ENCODE peak calls at places on chromosomes 3 and 15, in five cellular contexts. W is Peyer's patch, I is HCT116, N is stomach, Y is ovary. M is an unnamed sample.

GRCh38 chr15:73799466-73799865 is 46.3 kb upstream of the INSYN1 start:
- DNase-seq in I (no peak), N (no peak), W (no peak), Y (no peak), M (no peak)

GRCh38 chr3:194572131-194572789 is 61.0 kb downstream of the TMEM44 start:
- DNase-seq in Y (no peak), W (peak; percentile 57), N (no peak), I (no peak), M (peak; percentile 51)

GRCh38 chr15:83292317-83292716 is 7.9 kb upstream of the BNC1 start:
- DNase-seq in I (no peak), W (no peak), N (no peak), Y (no peak), M (no peak)

GRCh38 chr3:149942409-149942808 is 28.3 kb downstream of the PFN2 start:
- DNase-seq in I (no peak), Y (no peak), W (no peak), N (no peak), M (no peak)

GRCh38 chr3:32097768-32098167 is 8.7 kb upstream of the GPD1L start:
- DNase-seq in N (no peak), I (no peak), W (no peak), Y (no peak), M (no peak)

GRCh38 chr3:119323401-119324107 is 29.4 kb downstream of the ARHGAP31 start:
- DNase-seq in I (no peak), N (no peak), Y (no peak), W (peak; percentile 61), M (no peak)

GRCh38 chr3:37949866-37950265 is 40.7 kb upstream of the VILL start:
- DNase-seq in N (no peak), Y (no peak), W (no peak), I (no peak), M (peak; percentile 72)

GRCh38 chr3:29555590-29555989 is 274.7 kb downstream of the RBMS3 start:
- DNase-seq in W (no peak), N (no peak), I (no peak), Y (no peak), M (no peak)

GRCh38 chr15:71485094-71485693 is 325.2 kb upstream of the NR2E3 start:
- DNase-seq in N (no peak), I (no peak), W (no peak), Y (no peak), M (no peak)

GRCh38 chr3:15299036-15299435 is 33.4 kb downstream of the SH3BP5 start:
- DNase-seq in N (no peak), W (peak; percentile 42), I (no peak), Y (no peak), M (peak; percentile 82)

GRCh38 chr15:66126057-66126855 is 127.3 kb downstream of the MEGF11 start:
- DNase-seq in W (no peak), N (no peak), I (no peak), Y (no peak), M (no peak)

GRCh38 chr3:98690876-98691275 is 72.3 kb upstream of the ST3GAL6 start:
- DNase-seq in Y (no peak), W (no peak), N (no peak), I (no peak), M (no peak)

GRCh38 chr15:66388057-66388363 is 1.3 kb downstream of the MAP2K1 start:
- DNase-seq in W (no peak), N (no peak), I (no peak), Y (no peak), M (no peak)

GRCh38 chr3:175411405-175411804 is 552.3 kb downstream of the NAALADL2 start:
- DNase-seq in I (no peak), N (no peak), W (no peak), Y (no peak), M (no peak)

GRCh38 chr15:26848498-26848897 is 18.4 kb upstream of the GABRA5 start:
- DNase-seq in Y (no peak), W (no peak), N (no peak), I (no peak), M (no peak)

GRCh38 chr15:26854435-26854834 is 12.4 kb upstream of the GABRA5 start:
- DNase-seq in N (no peak), Y (no peak), I (no peak), W (no peak), M (no peak)

GRCh38 chr15:26852980-26853379 is 13.9 kb upstream of the GABRA5 start:
- DNase-seq in W (no peak), I (no peak), Y (no peak), N (no peak), M (no peak)
- TF ChIP-seq POLR2A in W (no peak), I (no peak), Y (no peak), N (no peak), M (no peak)

GRCh38 chr15:79957741-79958140 is 13.3 kb downstream of the BCL2A1 start:
- DNase-seq in Y (no peak), W (no peak), N (no peak), I (no peak), M (no peak)

GRCh38 chr15:79964232-79964820 is 6.7 kb downstream of the BCL2A1 start:
- DNase-seq in I (no peak), W (no peak), N (no peak), Y (no peak), M (no peak)

GRCh38 chr15:79965836-79966630 is 5.0 kb downstream of the BCL2A1 start:
- DNase-seq in I (no peak), N (no peak), W (no peak), Y (no peak), M (no peak)

GRCh38 chr15:79960502-79961217 is 10.3 kb downstream of the BCL2A1 start:
- DNase-seq in W (no peak), N (no peak), Y (no peak), I (no peak), M (no peak)

DNA sequence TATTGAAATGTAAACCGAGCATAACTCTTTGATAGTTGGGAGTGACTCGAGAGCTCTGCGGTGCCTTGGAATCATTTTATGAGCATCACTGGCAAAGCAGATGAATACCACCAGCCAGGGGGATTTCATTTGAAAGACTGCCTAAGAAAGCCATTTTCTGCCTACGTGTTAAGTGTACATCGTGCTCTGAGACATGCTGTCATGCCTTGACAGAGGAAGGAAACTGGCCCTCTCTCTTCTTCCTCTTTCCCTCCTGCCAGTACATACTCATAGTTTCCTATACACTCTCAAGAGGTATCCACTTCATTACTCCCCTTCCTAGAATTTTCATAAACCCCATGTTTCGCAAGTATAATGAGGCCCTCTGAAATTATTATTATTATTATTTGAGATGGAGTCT is 8.8 kb downstream of the BCL2A1 start:
- DNase-seq in W (no peak), N (no peak), I (no peak), Y (no peak), M (no peak)
- H3K4me3 ChIP-seq in W (no peak overlapping the region), N (no peak overlapping the region), I (no peak overlapping the region), Y (no peak overlapping the region), M (no peak overlapping the region)

DNA sequence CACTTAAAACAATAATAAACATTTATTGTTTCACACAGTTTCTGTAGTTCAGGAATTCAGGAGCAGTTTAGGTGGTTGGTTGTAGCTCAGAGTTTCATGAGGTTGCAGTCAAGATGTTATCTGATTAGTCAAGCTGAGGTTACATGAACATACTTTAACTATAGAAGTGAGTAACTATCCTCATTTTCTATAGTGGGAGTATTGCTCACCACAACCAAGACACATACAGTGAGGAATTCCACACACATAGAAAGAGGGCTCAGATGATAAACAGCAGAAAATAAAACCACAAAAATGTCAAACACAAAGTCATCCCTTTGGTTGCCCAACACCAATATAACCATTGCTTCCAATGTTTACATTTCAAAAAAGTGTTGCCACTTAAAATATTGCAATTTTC is 13.6 kb downstream of the SCN11A start:
- DNase-seq in W (no peak), Y (no peak), N (no peak), I (no peak), M (no peak)
- TF ChIP-seq POLR2A in W (no peak), Y (no peak), N (no peak), I (no peak), M (no peak)

GRCh38 chr3:12544652-12545472 is 437 bp downstream of the MKRN2OS start:
- DNase-seq in W (no peak), Y (no peak), N (no peak), I (no peak), M (no peak)
- H3K4me3 ChIP-seq in W (no peak overlapping the region), Y (no peak overlapping the region), N (peak overlapping the region; percentile 37), I (peak overlapping the region; percentile 22), M (no peak overlapping the region)

DNA sequence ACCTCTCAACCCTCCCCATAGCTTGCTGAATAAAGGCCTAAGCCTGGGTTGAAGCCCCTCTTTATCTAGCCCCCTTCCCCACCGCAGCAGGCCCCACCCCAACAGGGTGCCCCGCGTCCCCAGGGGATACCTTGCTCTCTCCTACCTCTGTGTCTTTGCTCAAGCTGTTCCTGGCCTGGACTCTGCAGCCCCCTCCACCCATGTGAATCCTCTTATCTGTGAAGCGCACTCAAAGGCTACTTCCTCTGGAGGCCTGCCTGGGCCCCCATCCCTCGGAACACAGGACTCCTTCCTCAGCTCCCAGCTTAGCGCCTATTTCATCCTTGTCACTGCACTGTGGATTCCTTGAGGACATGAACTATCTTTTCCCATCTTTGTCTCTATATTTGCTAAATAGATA is 61.4 kb upstream of the HERC1 start:
- DNase-seq in W (no peak), Y (no peak), I (no peak), N (no peak), M (no peak)
- TF ChIP-seq POLR2A in W (no peak), Y (no peak), I (no peak), N (no peak), M (no peak)

GRCh38 chr3:138433892-138434275 is 532 bp upstream of the ESYT3 start:
- DNase-seq in I (no peak), W (no peak), N (no peak), Y (no peak), M (no peak)

GRCh38 chr3:138434875-138435772 is 708 bp downstream of the ESYT3 start:
- DNase-seq in N (no peak), I (no peak), W (no peak), Y (no peak), M (no peak)

GRCh38 chr3:138434276-138434874 is at the start of gene ESYT3:
- DNase-seq in I (no peak), W (peak; percentile 86), N (peak; percentile 90), Y (peak; percentile 42), M (peak; percentile 94)

GRCh38 chr3:138437281-138437680 is 2.9 kb downstream of the ESYT3 start:
- DNase-seq in W (peak; percentile 42), N (no peak), I (no peak), Y (no peak), M (no peak)

GRCh38 chr3:138435840-138436239 is 1.4 kb downstream of the ESYT3 start:
- DNase-seq in I (no peak), N (no peak), W (no peak), Y (no peak), M (no peak)
- H3K4me3 ChIP-seq in I (no peak overlapping the region), N (peak overlapping the region; percentile 76), W (no peak overlapping the region), Y (peak overlapping the region; percentile 43), M (no peak overlapping the region)

DNA sequence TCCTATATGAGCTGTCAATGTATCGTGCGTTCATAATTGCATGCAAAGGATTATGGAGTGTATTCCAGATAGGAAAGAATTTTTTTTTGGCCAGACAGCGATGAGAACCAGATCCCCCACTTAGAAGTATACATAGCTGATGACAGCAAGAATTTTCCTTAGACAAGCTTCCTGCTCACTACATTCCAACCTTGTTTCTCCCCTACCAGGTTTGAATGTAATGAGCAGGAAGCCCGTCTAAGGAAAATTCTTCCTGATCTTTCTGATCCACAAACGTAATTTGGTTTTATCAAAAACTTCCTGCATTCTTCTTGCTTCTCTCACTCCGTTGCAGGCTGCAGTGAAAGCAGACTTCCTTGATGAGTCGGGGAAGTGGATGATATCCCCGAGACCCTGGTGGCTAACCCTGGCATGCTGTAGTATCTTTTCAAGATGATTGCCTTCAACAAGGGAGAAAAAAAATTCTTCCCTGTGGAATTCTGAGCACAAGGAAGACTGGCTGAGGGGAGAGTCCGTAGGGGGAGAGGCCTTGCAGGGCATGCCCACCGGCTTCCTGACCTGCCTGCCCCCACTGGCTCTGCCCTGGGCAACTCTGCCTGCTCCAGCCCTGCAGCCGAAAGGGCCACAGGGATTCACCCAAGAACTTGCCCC is 243.1 kb downstream of the TLE3 start:
- DNase-seq in N (no peak), I (no peak), W (no peak), Y (no peak), M (no peak)
- TF ChIP-seq POLR2A in N (no peak), I (no peak), W (no peak), Y (no peak), M (no peak)